ENCODE peak calls at places on chromosomes 13 and 19, in ten cellular contexts. R is HT1080; X is NCI-H1105 treated with DMSO at 0.1 percent for 48 hours; K is WTC11; F is KG1; L is effector CD4-positive, alpha-beta T cell; G is neural progenitor cell; I is fibroblast of the conjunctiva; E is HS-5; A is fibroblast of pulmonary artery. W is an unnamed sample.

GRCh38 chr13:68261105-68261504 is 1031.0 kb upstream of the PCDH9 start:
- DNase-seq in L (no peak), E (no peak), K (peak; percentile 64), F (no peak), X (no peak), I (no peak), G (peak; percentile 16), A (no peak), R (no peak), W (no peak)

GRCh38 chr13:113160983-113161382 is 2.5 kb downstream of the PROZ start:
- DNase-seq in X (no peak), A (no peak), E (no peak), L (no peak), F (no peak), I (no peak), G (no peak), R (no peak), K (no peak), W (no peak)

GRCh38 chr13:41916173-41916954 is 44.5 kb downstream of the VWA8 start:
- DNase-seq in R (peak; percentile 89), F (peak; percentile 22), G (no peak), A (peak; percentile 79), I (peak; percentile 85), E (peak; percentile 37), L (no peak), K (no peak), X (no peak), W (no peak)

GRCh38 chr13:110600980-110601379 is 14.4 kb upstream of the NAXD start:
- DNase-seq in A (no peak), E (no peak), K (no peak), X (no peak), G (no peak), I (no peak), R (no peak), F (no peak), L (no peak), W (no peak)

GRCh38 chr19:2846180-2846935 is 5.1 kb downstream of the ZNF555 start:
- DNase-seq in G (no peak), E (no peak), R (no peak), L (no peak), A (no peak), X (no peak), K (no peak), F (no peak), I (no peak), W (no peak)

GRCh38 chr19:6232567-6232966 is 47.2 kb downstream of the MLLT1 start:
- DNase-seq in R (peak; percentile 77), L (no peak), A (peak; percentile 82), K (no peak), G (no peak), I (peak; percentile 49), E (peak; percentile 87), F (no peak), X (no peak), W (no peak)

GRCh38 chr19:19171821-19172532 is 1.9 kb upstream of the MEF2B start:
- DNase-seq in R (no peak), A (peak; percentile 56), G (no peak), K (peak; percentile 52), X (no peak), E (no peak), I (peak; percentile 71), F (no peak), L (no peak), W (no peak)

GRCh38 chr19:413756-414420 is 4.9 kb upstream of the C2CD4C start:
- DNase-seq in I (no peak), F (no peak), A (no peak), X (peak; percentile 80), K (no peak), G (no peak), R (no peak), E (no peak), L (no peak), W (no peak)

GRCh38 chr19:48378194-48378570 is 13.2 kb downstream of the KDELR1 start:
- DNase-seq in F (no peak), E (no peak), X (no peak), L (no peak), K (no peak), G (no peak), A (no peak), I (no peak), R (no peak), W (no peak)

GRCh38 chr19:30857388-30857787 is 485.2 kb downstream of the ZNF536 start:
- DNase-seq in E (no peak), F (no peak), R (no peak), G (no peak), L (no peak), A (no peak), X (no peak), K (peak; percentile 22), I (no peak), W (peak; percentile 18)

GRCh38 chr13:23934481-23934880 is 37.2 kb upstream of the C1QTNF9B start:
- DNase-seq in I (peak; percentile 60), R (no peak), X (no peak), F (no peak), L (no peak), G (no peak), E (no peak), A (peak; percentile 33), K (no peak), W (no peak)

GRCh38 chr19:47742636-47743035 is 2.7 kb upstream of the NOP53 start:
- DNase-seq in X (no peak), L (no peak), K (no peak), R (no peak), F (no peak), E (no peak), G (peak; percentile 26), I (no peak), A (no peak), W (no peak)

GRCh38 chr13:24212674-24213073 is 52.2 kb downstream of the SPATA13 start:
- DNase-seq in G (no peak), K (no peak), E (no peak), A (no peak), I (no peak), R (no peak), F (no peak), X (no peak), L (no peak), W (peak; percentile 30)

GRCh38 chr13:42370229-42370628 is 98.3 kb downstream of the AKAP11 start:
- DNase-seq in K (no peak), X (no peak), R (no peak), G (no peak), I (no peak), F (no peak), L (no peak), A (no peak), E (no peak), W (no peak)

GRCh38 chr13:36981156-36981743 is 17.9 kb downstream of the ALG5 start:
- DNase-seq in K (no peak), G (peak; percentile 46), A (peak; percentile 83), X (peak; percentile 60), E (no peak), F (no peak), I (peak; percentile 56), L (no peak), R (peak; percentile 36), W (no peak)

GRCh38 chr13:62964522-62964921 is 1548.9 kb upstream of the PCDH20 start:
- DNase-seq in A (no peak), F (no peak), R (no peak), X (no peak), I (no peak), K (no peak), E (no peak), L (no peak), G (no peak), W (no peak)

GRCh38 chr13:99655351-99656091 is 154.2 kb downstream of the TM9SF2 start:
- DNase-seq in K (no peak), G (peak; percentile 45), R (peak; percentile 96), X (no peak), A (no peak), F (no peak), I (no peak), E (no peak), L (no peak), W (no peak)

W was measured in adrenal gland.